ENCODE peak calls at places on chromosome 19, in eight cellular contexts. W is transverse colon; B is left ventricle myocardium inferior; D is testis; U is GM23338; T is astrocyte; S is heart right ventricle; A is CD4-positive, alpha-beta memory T cell. Y is an unnamed sample. For H3K36me3 and H3K27me3, the result is how much of the 10 kb centered on the place peaks cover.

GRCh38 chr19:46919324-46919723 is 58.5 kb downstream of the ARHGAP35 start:
- DNase-seq in W (no peak), B (no peak), D (no peak), U (no peak), T (peak), S (no peak), A (no peak), Y (peak)

GRCh38 chr19:4161415-4162077 is 8.1 kb downstream of the CREB3L3 start:
- DNase-seq in W (no peak), B (no peak), D (no peak), U (no peak), T (no peak), S (no peak), A (no peak), Y (no peak)

GRCh38 chr19:22619371-22619770 is 14.8 kb upstream of the ZNF492 start:
- DNase-seq in W (no peak), B (no peak), D (peak), U (no peak), T (no peak), S (peak), A (no peak), Y (no peak)

GRCh38 chr19:17772172-17772571 is 20.9 kb downstream of the FCHO1 start:
- DNase-seq in W (no peak), B (no peak), D (peak), U (peak), T (no peak), S (no peak), A (no peak), Y (no peak)

GRCh38 chr19:798415-799075 is 1.3 kb downstream of the PTBP1 start:
- DNase-seq in W (peak), B (no peak), D (no peak), U (no peak), T (no peak), S (no peak), A (peak), Y (no peak)

GRCh38 chr19:18416778-18417249 is 2.4 kb upstream of the SSBP4 start:
- DNase-seq in W (peak), B (peak), D (peak), U (peak), T (peak), S (peak), A (peak), Y (peak)

GRCh38 chr19:31626941-31627340 is 277.7 kb upstream of the TSHZ3 start:
- DNase-seq in W (no peak), B (no peak), D (no peak), U (no peak), T (no peak), S (no peak), A (no peak), Y (no peak)

GRCh38 chr19:47190167-47190727 is 40.8 kb downstream of the BBC3 start:
- DNase-seq in W (peak), B (peak), D (peak), U (no peak), T (peak), S (peak), A (peak), Y (peak)

GRCh38 chr19:3319643-3320353 is 46.6 kb upstream of the NFIC start:
- DNase-seq in W (no peak), B (no peak), D (no peak), U (no peak), T (peak), S (no peak), A (no peak), Y (no peak)

GRCh38 chr19:4449022-4449825 is 8.4 kb downstream of the UBXN6 start:
- DNase-seq in W (no peak), B (peak), D (peak), U (no peak), T (no peak), S (peak), A (no peak), Y (no peak)

GRCh38 chr19:17209126-17210036 is 5.8 kb upstream of the USE1 start:
- DNase-seq in W (peak), B (no peak), D (peak), U (peak), T (no peak), S (no peak), A (no peak), Y (peak)

GRCh38 chr19:5448374-5448773 is 6.8 kb upstream of the ZNRF4 start:
- DNase-seq in W (no peak), B (no peak), D (no peak), U (no peak), T (no peak), S (no peak), A (no peak), Y (no peak)

GRCh38 chr19:31350693-31351211 is 1.5 kb upstream of the TSHZ3 start:
- DNase-seq in W (peak), B (peak), D (peak), U (peak), T (peak), S (peak), A (peak), Y (peak)

GRCh38 chr19:3210347-3211017 is 14.0 kb upstream of the CELF5 start:
- DNase-seq in W (peak), B (peak), D (peak), U (peak), T (no peak), S (no peak), A (peak), Y (peak)

GRCh38 chr19:42529248-42529764 is 1.0 kb upstream of the CEACAM1 start:
- DNase-seq in W (peak), B (peak), D (peak), U (peak), T (no peak), S (peak), A (peak), Y (peak)

GRCh38 chr19:50794778-50795664 is 4.8 kb downstream of the ACP4 start:
- DNase-seq in W (no peak), B (no peak), D (no peak), U (peak), T (no peak), S (no peak), A (no peak), Y (peak)

GRCh38 chr19:6967962-6968361 is 53.3 kb downstream of the MBD3L2B start:
- DNase-seq in W (no peak), B (no peak), D (no peak), U (no peak), T (no peak), S (no peak), A (no peak), Y (no peak)

GRCh38 chr19:913080-913748 is at the start of gene R3HDM4:
- DNase-seq in W (peak), B (peak), D (peak), U (peak), T (no peak), S (peak), A (peak), Y (peak)

GRCh38 chr19:44973982-44974735 is 19.0 kb downstream of the CLPTM1 start:
- DNase-seq in W (no peak), B (no peak), D (no peak), U (no peak), T (no peak), S (no peak), A (no peak), Y (no peak)

GRCh38 chr19:44974809-44975347 is 19.7 kb downstream of the CLPTM1 start:
- DNase-seq in W (no peak), B (no peak), D (no peak), U (no peak), T (no peak), S (no peak), A (no peak), Y (no peak)

GRCh38 chr19:44975444-44975843 is 20.3 kb downstream of the CLPTM1 start:
- DNase-seq in W (no peak), B (no peak), D (no peak), U (no peak), T (no peak), S (no peak), A (no peak), Y (no peak)

GRCh38 chr19:44969437-44969836 is 14.3 kb downstream of the CLPTM1 start:
- DNase-seq in W (no peak), B (no peak), D (no peak), U (no peak), T (no peak), S (no peak), A (no peak), Y (no peak)

DNA sequence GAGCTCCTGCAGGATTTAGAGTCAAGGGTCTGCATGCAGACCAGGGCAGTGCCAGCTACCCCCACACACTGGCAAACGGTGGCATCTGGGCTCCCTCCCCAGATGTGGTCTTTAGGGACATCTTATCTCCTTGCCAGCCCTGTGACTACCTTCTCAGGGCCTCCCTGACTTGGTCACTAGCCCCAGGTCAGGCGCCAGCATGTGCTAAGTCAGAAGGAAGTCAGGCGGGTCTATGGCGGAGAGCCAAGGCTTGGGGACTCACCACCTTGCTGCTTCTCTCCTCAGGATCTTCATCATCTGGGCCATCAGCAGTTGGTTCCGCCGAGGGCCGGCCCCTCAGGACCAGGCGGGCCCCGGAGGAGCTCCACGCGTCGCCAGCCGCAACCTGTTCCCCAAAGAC is 17.6 kb downstream of the CLPTM1 start:
- DNase-seq in W (no peak), B (no peak), D (no peak), U (no peak), T (no peak), S (no peak), A (no peak), Y (no peak)
- H3K36me3 ChIP-seq in W (under half), B (half or more), D (under half), U (under half), T (under half), S (under half), A (half or more), Y (half or more)

GRCh38 chr19:45882652-45883585 is 3.0 kb downstream of the IRF2BP1 start:
- DNase-seq in W (peak), B (peak), D (peak), U (peak), T (peak), S (peak), A (peak), Y (peak)
- H3K4me3 ChIP-seq in W (peak), B (no peak), D (no peak), U (peak), T (peak), S (peak), A (no peak), Y (no peak)

GRCh38 chr19:12997967-12998940 is 3.0 kb downstream of the NFIX start:
- DNase-seq in W (no peak), B (no peak), D (no peak), U (no peak), T (no peak), S (no peak), A (no peak), Y (no peak)
- H3K27me3 ChIP-seq in W (under half), B (under half), D (under half), U (half or more), T (under half), S (under half), A (under half), Y (under half)

GRCh38 chr19:41307954-41308449 is 2.0 kb upstream of the CCDC97 start:
- DNase-seq in W (no peak), B (no peak), D (no peak), U (no peak), T (no peak), S (no peak), A (no peak), Y (no peak)
- H3K36me3 ChIP-seq in W (under half), B (half or more), D (under half), U (under half), T (under half), S (under half), A (under half), Y (half or more)

GRCh38 chr19:32831611-32832010 is 38.0 kb downstream of the SLC7A9 start:
- DNase-seq in W (no peak), B (no peak), D (no peak), U (no peak), T (no peak), S (no peak), A (no peak), Y (no peak)

DNA sequence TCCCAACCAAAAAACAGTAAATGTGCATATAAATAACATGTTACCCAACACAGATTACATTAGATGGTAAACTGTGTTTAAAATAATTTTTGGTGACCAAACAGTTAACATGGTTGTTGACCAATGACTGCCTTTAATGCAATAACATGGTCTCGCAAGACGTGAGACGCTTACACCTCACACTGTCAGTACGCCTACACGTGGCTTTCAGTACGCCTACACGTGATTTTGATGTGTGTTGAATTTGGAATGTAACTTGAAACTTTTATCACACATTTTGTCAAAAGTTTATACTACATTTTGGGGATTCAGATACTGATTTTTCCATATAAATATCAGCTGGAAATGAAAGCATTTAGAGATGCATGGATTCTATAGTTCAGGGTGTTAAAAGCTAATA is 32.0 kb downstream of the SLC7A9 start:
- DNase-seq in W (no peak), B (no peak), D (no peak), U (no peak), T (no peak), S (no peak), A (no peak), Y (no peak)
- H3K4me3 ChIP-seq in W (no peak), B (no peak), D (no peak), U (no peak), T (no peak), S (no peak), A (no peak), Y (no peak)

Y was measured in MG63.